ENCODE peak calls at places on chromosomes 7 and 10, in seven cellular contexts. G is NCI-H345; M is SW480; C is Peyer's patch; S is Ammon's horn; Q is GM03348; L is activated CD8-positive, alpha-beta T cell treated with anti-CD3 and anti-CD28 coated beads for 36 hours. I is an unnamed sample.
A peak's percentile ranks its signal among the peaks of the same experiment; 100 is the strongest.

GRCh38 chr10:5563991-5564536 is 39.3 kb downstream of the CALML3 start:
- DNase-seq in G (no peak), M (peak; percentile 59), C (peak; percentile 45), S (no peak), Q (peak; percentile 82), L (peak; percentile 58), I (no peak)

GRCh38 chr10:81874878-81875679 is at the start of gene NRG3:
- DNase-seq in G (peak; percentile 52), M (no peak), C (no peak), S (no peak), Q (peak; percentile 11), L (no peak), I (no peak)

GRCh38 chr10:122642726-122643605 is 56.7 kb downstream of the C10orf120 start:
- DNase-seq in G (no peak), M (no peak), C (peak; percentile 15), S (no peak), Q (no peak), L (no peak), I (no peak)

GRCh38 chr7:38291117-38291647 is 17.7 kb upstream of the TARP start:
- DNase-seq in G (no peak), M (no peak), C (no peak), S (no peak), Q (no peak), L (no peak), I (no peak)

GRCh38 chr10:88232029-88232895 is 350.9 kb downstream of the RNLS start:
- DNase-seq in G (no peak), M (no peak), C (peak; percentile 54), S (no peak), Q (no peak), L (no peak), I (no peak)

GRCh38 chr10:93088466-93088865 is 14.8 kb downstream of the CYP26A1 start:
- DNase-seq in G (no peak), M (no peak), C (no peak), S (no peak), Q (no peak), L (no peak), I (no peak)

GRCh38 chr10:45373003-45373782 is 823 bp upstream of the ALOX5 start:
- DNase-seq in G (peak; percentile 47), M (peak; percentile 8), C (peak; percentile 61), S (no peak), Q (no peak), L (peak; percentile 51), I (peak; percentile 7)

GRCh38 chr10:15320522-15321203 is 50.4 kb downstream of the FAM171A1 start:
- DNase-seq in G (no peak), M (no peak), C (no peak), S (no peak), Q (no peak), L (no peak), I (no peak)

GRCh38 chr10:79047875-79048638 is 20.7 kb upstream of the ZMIZ1 start:
- DNase-seq in G (no peak), M (no peak), C (peak; percentile 71), S (no peak), Q (no peak), L (peak; percentile 85), I (no peak)

GRCh38 chr7:5646846-5647245 is 134.6 kb downstream of the RNF216 start:
- DNase-seq in G (no peak), M (no peak), C (no peak), S (no peak), Q (peak; percentile 77), L (no peak), I (no peak)

GRCh38 chr10:4191894-4192293 is 406.9 kb upstream of the KLF6 start:
- DNase-seq in G (no peak), M (no peak), C (no peak), S (no peak), Q (no peak), L (no peak), I (no peak)

GRCh38 chr10:86868353-86868752 is 89.1 kb downstream of the MMRN2 start:
- DNase-seq in G (no peak), M (no peak), C (no peak), S (peak; percentile 57), Q (no peak), L (no peak), I (no peak)

GRCh38 chr10:78199019-78199418 is 165.4 kb downstream of the RPS24 start:
- DNase-seq in G (peak; percentile 39), M (no peak), C (no peak), S (no peak), Q (no peak), L (no peak), I (no peak)

GRCh38 chr10:79941585-79942210 is 7.2 kb downstream of the SFTPD start:
- DNase-seq in G (no peak), M (no peak), C (no peak), S (no peak), Q (no peak), L (no peak), I (no peak)